ENCODE peak calls at places on chromosome 12, in seven cellular contexts. Y, D, N, K, J, E and U are unnamed samples.

GRCh38 chr12:103495783-103496456 is at the start of gene C12orf42:
- DNase-seq in Y (peak), D (peak), N (peak), K (no peak), J (no peak), E (no peak), U (no peak)

GRCh38 chr12:109586385-109587296 is 13.0 kb downstream of the MVK start:
- DNase-seq in Y (no peak), D (no peak), N (no peak), K (no peak), J (no peak), E (no peak), U (no peak)

GRCh38 chr12:120922279-120922678 is 18.1 kb upstream of the SPPL3 start:
- DNase-seq in Y (no peak), D (no peak), N (no peak), K (no peak), J (no peak), E (no peak), U (no peak)

GRCh38 chr12:109258607-109259544 is 50.2 kb downstream of the FOXN4 start:
- DNase-seq in Y (no peak), D (no peak), N (no peak), K (no peak), J (peak), E (no peak), U (no peak)

GRCh38 chr12:94621662-94622359 is 28.5 kb downstream of the TMCC3 start:
- DNase-seq in Y (no peak), D (peak), N (peak), K (peak), J (no peak), E (no peak), U (no peak)

GRCh38 chr12:30622509-30622908 is 73.2 kb downstream of the IPO8 start:
- DNase-seq in Y (no peak), D (no peak), N (no peak), K (peak), J (no peak), E (no peak), U (no peak)

GRCh38 chr12:57224973-57225679 is 4.4 kb upstream of the SHMT2 start:
- DNase-seq in Y (no peak), D (no peak), N (peak), K (no peak), J (no peak), E (no peak), U (no peak)

GRCh38 chr12:7947011-7947410 is 11.0 kb upstream of the SLC2A3 start:
- DNase-seq in Y (no peak), D (no peak), N (no peak), K (no peak), J (no peak), E (no peak), U (no peak)

GRCh38 chr12:91326043-91327027 is 143.7 kb upstream of the DCN start:
- DNase-seq in Y (peak), D (peak), N (peak), K (peak), J (no peak), E (peak), U (peak)

GRCh38 chr12:122870867-122871664 is 24.9 kb downstream of the VPS37B start:
- DNase-seq in Y (no peak), D (no peak), N (no peak), K (no peak), J (peak), E (peak), U (peak)

GRCh38 chr12:91180577-91180976 is 2.0 kb downstream of the DCN start:
- DNase-seq in Y (no peak), D (no peak), N (no peak), K (no peak), J (no peak), E (no peak), U (no peak)

GRCh38 chr12:51921017-51921725 is 13.9 kb downstream of the ACVRL1 start:
- DNase-seq in Y (no peak), D (no peak), N (no peak), K (no peak), J (peak), E (no peak), U (peak)